ENCODE peak calls at places on chromosomes 13 and 19, in six cellular contexts. X, N, J, L, P and T are unnamed samples.
A peak's percentile ranks its signal among the peaks of the same experiment; 100 is the strongest.

GRCh38 chr19:49936549-49936948 is 7.2 kb upstream of the NUP62 start:
- DNase-seq in X (no peak), J (no peak), P (no peak), L (peak; percentile 4), N (no peak), T (no peak)

GRCh38 chr13:54261856-54262255 is 1233.2 kb downstream of the OLFM4 start:
- DNase-seq in L (no peak), P (no peak), X (no peak), N (no peak), J (no peak), T (no peak)

GRCh38 chr13:43766766-43767165 is 20.0 kb downstream of the ENOX1 start:
- DNase-seq in L (no peak), X (no peak), J (no peak), N (no peak), P (no peak), T (no peak)

GRCh38 chr13:95540848-95541247 is 11.7 kb upstream of the CLDN10 start:
- DNase-seq in N (no peak), P (no peak), X (no peak), L (no peak), J (no peak), T (no peak)

GRCh38 chr13:48600374-48601364 is 53.1 kb upstream of the CYSLTR2 start:
- DNase-seq in L (no peak), J (peak; percentile 71), N (no peak), P (peak; percentile 98), X (no peak), T (no peak)

GRCh38 chr19:31331536-31331935 is 17.7 kb downstream of the TSHZ3 start:
- DNase-seq in J (no peak), L (no peak), P (no peak), X (no peak), N (no peak), T (no peak)

GRCh38 chr19:7831452-7831851 is 1.4 kb downstream of the EVI5L start:
- DNase-seq in P (peak; percentile 11), X (no peak), L (no peak), J (peak; percentile 34), N (no peak), T (no peak)

GRCh38 chr13:45108716-45109706 is 11.3 kb upstream of the GTF2F2 start:
- DNase-seq in N (no peak), J (peak; percentile 66), L (no peak), P (peak; percentile 70), X (no peak), T (no peak)

GRCh38 chr13:28120317-28120716 is 18.0 kb upstream of the PAN3 start:
- DNase-seq in P (no peak), X (no peak), J (no peak), N (no peak), L (no peak), T (no peak)

GRCh38 chr13:102354011-102354410 is 47.8 kb downstream of the FGF14 start:
- DNase-seq in L (no peak), N (no peak), X (no peak), P (no peak), J (no peak), T (no peak)

GRCh38 chr19:17889609-17890214 is 18.0 kb downstream of the SLC5A5 start:
- DNase-seq in X (no peak), J (peak; percentile 37), L (no peak), N (no peak), P (peak; percentile 16), T (no peak)

GRCh38 chr19:56727731-56728130 is 56.2 kb upstream of the ZNF835 start:
- DNase-seq in N (no peak), X (no peak), J (no peak), L (no peak), P (no peak), T (no peak)

GRCh38 chr13:21032656-21033055 is 28.7 kb downstream of the LATS2 start:
- DNase-seq in X (no peak), L (no peak), N (no peak), P (no peak), J (no peak), T (no peak)

GRCh38 chr13:43799191-43799590 is 12.4 kb upstream of the ENOX1 start:
- DNase-seq in N (no peak), X (no peak), P (no peak), J (peak; percentile 7), L (no peak), T (no peak)

GRCh38 chr19:15123900-15124299 is 16.7 kb downstream of the SYDE1 start:
- DNase-seq in X (no peak), L (no peak), J (no peak), P (no peak), N (no peak), T (peak; percentile 81)

GRCh38 chr19:41299755-41300089 is 10.2 kb upstream of the CCDC97 start:
- DNase-seq in L (peak; percentile 80), J (peak; percentile 92), N (peak; percentile 45), P (peak; percentile 42), X (peak; percentile 41), T (no peak)

GRCh38 chr19:1261512-1261862 is 7.6 kb upstream of the CIRBP start:
- DNase-seq in J (no peak), L (no peak), N (no peak), P (no peak), X (no peak), T (no peak)

GRCh38 chr19:31992750-31993149 is 352.7 kb upstream of the ZNF507 start:
- DNase-seq in X (no peak), P (no peak), N (no peak), L (no peak), J (no peak), T (no peak)

GRCh38 chr19:32404939-32405430 is 585 bp upstream of the DPY19L3 start:
- DNase-seq in L (peak; percentile 71), J (peak; percentile 26), N (no peak), P (peak; percentile 16), X (peak; percentile 35), T (peak; percentile 86)

GRCh38 chr13:80309926-80310325 is 31.0 kb downstream of the SPRY2 start:
- DNase-seq in L (no peak), J (no peak), N (no peak), X (no peak), P (no peak), T (no peak)

GRCh38 chr19:2495130-2495641 is 19.3 kb downstream of the GADD45B start:
- DNase-seq in X (peak; percentile 53), J (peak; percentile 40), N (peak; percentile 27), L (peak; percentile 91), P (no peak), T (peak; percentile 90)

GRCh38 chr19:47781590-47782318 is 3.3 kb downstream of the SELENOW start:
- DNase-seq in J (no peak), N (no peak), L (peak; percentile 69), X (peak; percentile 47), P (no peak), T (no peak)

GRCh38 chr19:56015756-56016155 is 29.2 kb downstream of the NLRP5 start:
- DNase-seq in X (no peak), J (no peak), L (no peak), P (no peak), N (no peak), T (no peak)

GRCh38 chr19:35549174-35549788 is 3.9 kb downstream of the TMEM147 start:
- DNase-seq in L (no peak), J (peak; percentile 56), N (peak; percentile 48), X (no peak), P (no peak), T (no peak)

GRCh38 chr13:99360696-99361095 is 53.5 kb upstream of the GPR183 start:
- DNase-seq in J (no peak), N (no peak), X (no peak), P (no peak), L (no peak), T (no peak)
- H3K27ac ChIP-seq in J (no peak overlapping the region), N (peak overlapping the region; percentile 21), X (no peak overlapping the region), P (no peak overlapping the region), L (no peak overlapping the region), T (no peak overlapping the region)

GRCh38 chr13:107721436-107721835 is 493.9 kb downstream of the LIG4 start:
- DNase-seq in X (no peak), J (no peak), N (no peak), P (no peak), L (no peak), T (no peak)
- H3K4me3 ChIP-seq in X (no peak overlapping the region), J (peak overlapping the region; percentile 34), N (no peak overlapping the region), P (no peak overlapping the region), L (no peak overlapping the region), T (no peak overlapping the region)

DNA sequence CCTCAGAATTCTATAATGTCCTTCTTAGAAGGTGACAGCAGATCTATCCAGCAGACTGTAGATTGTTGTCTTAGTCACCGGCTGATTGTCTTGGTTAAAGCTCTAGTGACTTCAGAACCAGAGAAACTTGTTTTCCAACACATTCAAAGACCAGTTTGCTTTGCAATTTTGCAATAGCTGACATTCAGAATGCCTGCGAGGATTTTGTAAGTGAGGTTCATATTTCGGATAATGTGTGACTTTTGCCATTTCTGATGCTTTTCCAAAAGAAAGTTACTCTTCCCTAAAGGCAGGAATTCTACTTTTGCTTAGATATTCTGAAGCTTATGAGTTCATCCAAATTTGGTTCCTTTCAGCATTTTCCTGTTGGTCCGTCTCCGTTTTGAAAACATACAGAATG is 13.2 kb downstream of the SPINT2 start:
- DNase-seq in X (no peak), L (no peak), J (peak; percentile 35), P (no peak), N (no peak), T (no peak)
- H3K27ac ChIP-seq in X (peak overlapping the region; percentile 50), L (peak overlapping the region; percentile 93), J (peak overlapping the region; percentile 92), P (no peak overlapping the region), N (no peak overlapping the region), T (peak overlapping the region; percentile 94)

GRCh38 chr13:93226623-93227279 is at the start of gene GPC6:
- DNase-seq in X (peak; percentile 23), N (no peak), L (peak; percentile 52), P (peak; percentile 99), J (peak; percentile 95), T (no peak)

GRCh38 chr13:93227280-93227905 is 786 bp downstream of the GPC6 start:
- DNase-seq in X (peak; percentile 16), J (peak; percentile 52), N (no peak), L (peak; percentile 50), P (peak; percentile 47), T (no peak)

GRCh38 chr13:93224545-93224944 is 2.1 kb upstream of the GPC6 start:
- DNase-seq in L (no peak), P (peak; percentile 93), X (no peak), J (peak; percentile 39), N (no peak), T (no peak)

GRCh38 chr13:93226065-93226622 is 463 bp upstream of the GPC6 start:
- DNase-seq in P (no peak), L (no peak), N (no peak), J (no peak), X (no peak), T (no peak)

DNA sequence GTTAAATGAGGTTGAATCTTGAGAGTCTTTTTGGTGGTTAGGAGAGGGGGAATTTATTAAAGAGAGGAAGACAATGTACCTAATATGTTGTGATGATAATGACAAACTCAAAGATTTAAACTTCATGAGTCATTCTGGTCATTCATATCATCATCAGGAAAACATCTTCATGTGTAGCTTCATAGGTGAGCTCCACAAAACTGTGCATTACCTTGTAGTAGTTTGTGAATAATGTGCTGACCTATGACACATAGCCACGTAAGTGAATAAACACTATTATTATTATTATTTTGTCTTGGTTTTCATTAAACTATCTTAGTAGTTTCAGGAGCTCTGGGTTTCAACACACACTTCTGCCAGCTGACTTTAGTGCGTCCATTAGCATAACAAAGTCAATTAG is 997 bp upstream of the GPC6 start:
- DNase-seq in L (no peak), N (no peak), X (no peak), P (no peak), J (no peak), T (no peak)
- H3K4me3 ChIP-seq in L (no peak overlapping the region), N (no peak overlapping the region), X (no peak overlapping the region), P (peak overlapping the region; percentile 80), J (no peak overlapping the region), T (peak overlapping the region; percentile 80)

GRCh38 chr13:114099191-114099590 is 33.2 kb downstream of the RASA3 start:
- DNase-seq in L (peak; percentile 91), P (peak; percentile 90), J (peak; percentile 93), X (peak; percentile 69), N (no peak), T (peak; percentile 95)
- H3K27ac ChIP-seq in L (no peak overlapping the region), P (no peak overlapping the region), J (peak overlapping the region; percentile 7), X (no peak overlapping the region), N (no peak overlapping the region), T (peak overlapping the region; percentile 54)